ENCODE peak calls at places on chromosomes 3 and 15, in six cellular contexts. One of them, this sample, is unnamed.

GRCh38 chr3:155640098-155640497 is 104.8 kb downstream of the PLCH1 start:
- DNase-seq in esophagus muscularis mucosa: no peak
- DNase-seq in GM23338: no peak
- DNase-seq in endothelial cell of umbilical vein: no peak
- DNase-seq in spleen: no peak
- DNase-seq in Panc1: no peak
- DNase-seq in this sample: no peak

GRCh38 chr15:35195649-35196048 is 110.6 kb upstream of the NANOGP8 start:
- DNase-seq in esophagus muscularis mucosa: no peak
- DNase-seq in GM23338: peak; percentile 80
- DNase-seq in endothelial cell of umbilical vein: no peak
- DNase-seq in spleen: no peak
- DNase-seq in Panc1: no peak
- DNase-seq in this sample: no peak

GRCh38 chr15:45919806-45920205 is 285.0 kb downstream of the SQOR start:
- DNase-seq in esophagus muscularis mucosa: no peak
- DNase-seq in GM23338: peak; percentile 2
- DNase-seq in endothelial cell of umbilical vein: peak; percentile 93
- DNase-seq in spleen: no peak
- DNase-seq in Panc1: peak; percentile 71
- DNase-seq in this sample: no peak

GRCh38 chr15:56654624-56655023 is 78.7 kb downstream of the ZNF280D start:
- DNase-seq in esophagus muscularis mucosa: no peak
- DNase-seq in GM23338: no peak
- DNase-seq in endothelial cell of umbilical vein: peak; percentile 6
- DNase-seq in spleen: no peak
- DNase-seq in Panc1: no peak
- DNase-seq in this sample: no peak

GRCh38 chr15:71697999-71698398 is 112.4 kb upstream of the NR2E3 start:
- DNase-seq in esophagus muscularis mucosa: peak; percentile 39
- DNase-seq in GM23338: no peak
- DNase-seq in endothelial cell of umbilical vein: no peak
- DNase-seq in spleen: no peak
- DNase-seq in Panc1: no peak
- DNase-seq in this sample: no peak

GRCh38 chr3:44439499-44440295 is 37.8 kb downstream of the ZNF445 start:
- DNase-seq in esophagus muscularis mucosa: peak; percentile 93
- DNase-seq in GM23338: no peak
- DNase-seq in endothelial cell of umbilical vein: peak; percentile 97
- DNase-seq in spleen: peak; percentile 89
- DNase-seq in Panc1: no peak
- DNase-seq in this sample: peak; percentile 97

GRCh38 chr3:36595531-36595930 is 168.8 kb downstream of the DCLK3 start:
- DNase-seq in esophagus muscularis mucosa: no peak
- DNase-seq in GM23338: no peak
- DNase-seq in endothelial cell of umbilical vein: no peak
- DNase-seq in spleen: no peak
- DNase-seq in Panc1: no peak
- DNase-seq in this sample: no peak

GRCh38 chr3:4986611-4987373 is 7.6 kb downstream of the BHLHE40 start:
- DNase-seq in esophagus muscularis mucosa: peak; percentile 99
- DNase-seq in GM23338: peak; percentile 97
- DNase-seq in endothelial cell of umbilical vein: peak; percentile 97
- DNase-seq in spleen: peak; percentile 97
- DNase-seq in Panc1: no peak
- DNase-seq in this sample: no peak

GRCh38 chr15:75455982-75456531 is 4.6 kb upstream of the SIN3A start:
- DNase-seq in esophagus muscularis mucosa: no peak
- DNase-seq in GM23338: peak; percentile 71
- DNase-seq in endothelial cell of umbilical vein: peak; percentile 63
- DNase-seq in spleen: no peak
- DNase-seq in Panc1: no peak
- DNase-seq in this sample: peak; percentile 69

GRCh38 chr3:184129012-184129411 is 6.1 kb upstream of the EIF2B5 start:
- DNase-seq in esophagus muscularis mucosa: no peak
- DNase-seq in GM23338: peak; percentile 74
- DNase-seq in endothelial cell of umbilical vein: peak; percentile 36
- DNase-seq in spleen: no peak
- DNase-seq in Panc1: no peak
- DNase-seq in this sample: no peak

GRCh38 chr3:176939022-176939817 is 258.1 kb downstream of the TBL1XR1 start:
- DNase-seq in esophagus muscularis mucosa: no peak
- DNase-seq in GM23338: peak; percentile 85
- DNase-seq in endothelial cell of umbilical vein: peak; percentile 80
- DNase-seq in spleen: no peak
- DNase-seq in Panc1: peak; percentile 66
- DNase-seq in this sample: peak; percentile 60

GRCh38 chr15:96457852-96458251 is 127.4 kb downstream of the NR2F2 start:
- DNase-seq in esophagus muscularis mucosa: no peak
- DNase-seq in GM23338: no peak
- DNase-seq in endothelial cell of umbilical vein: no peak
- DNase-seq in spleen: no peak
- DNase-seq in Panc1: no peak
- DNase-seq in this sample: no peak

GRCh38 chr3:8110966-8111798 is 390.4 kb upstream of the LMCD1 start:
- DNase-seq in esophagus muscularis mucosa: no peak
- DNase-seq in GM23338: peak; percentile 83
- DNase-seq in endothelial cell of umbilical vein: peak; percentile 91
- DNase-seq in spleen: no peak
- DNase-seq in Panc1: peak; percentile 38
- DNase-seq in this sample: peak; percentile 55

GRCh38 chr15:67080118-67080899 is 14.9 kb downstream of the SMAD3 start:
- DNase-seq in esophagus muscularis mucosa: no peak
- DNase-seq in GM23338: no peak
- DNase-seq in endothelial cell of umbilical vein: no peak
- DNase-seq in spleen: no peak
- DNase-seq in Panc1: no peak
- DNase-seq in this sample: no peak

GRCh38 chr3:152202976-152203626 is 65.6 kb upstream of the MBNL1 start:
- DNase-seq in esophagus muscularis mucosa: no peak
- DNase-seq in GM23338: no peak
- DNase-seq in endothelial cell of umbilical vein: no peak
- DNase-seq in spleen: no peak
- DNase-seq in Panc1: no peak
- DNase-seq in this sample: no peak

GRCh38 chr3:171841620-171842000 is 1.5 kb upstream of the TMEM212 start:
- DNase-seq in esophagus muscularis mucosa: no peak
- DNase-seq in GM23338: no peak
- DNase-seq in endothelial cell of umbilical vein: peak; percentile 85
- DNase-seq in spleen: no peak
- DNase-seq in Panc1: no peak
- DNase-seq in this sample: no peak

GRCh38 chr15:48250640-48251076 is 44.6 kb downstream of the SLC12A1 start:
- DNase-seq in esophagus muscularis mucosa: no peak
- DNase-seq in GM23338: peak; percentile 85
- DNase-seq in endothelial cell of umbilical vein: peak; percentile 71
- DNase-seq in spleen: no peak
- DNase-seq in Panc1: peak; percentile 56
- DNase-seq in this sample: peak; percentile 35

GRCh38 chr3:161347726-161348125 is 23.6 kb downstream of the SPTSSB start:
- DNase-seq in esophagus muscularis mucosa: no peak
- DNase-seq in GM23338: no peak
- DNase-seq in endothelial cell of umbilical vein: no peak
- DNase-seq in spleen: no peak
- DNase-seq in Panc1: no peak
- DNase-seq in this sample: no peak

GRCh38 chr3:160221019-160221418 is 4.2 kb upstream of the C3orf80 start:
- DNase-seq in esophagus muscularis mucosa: no peak
- DNase-seq in GM23338: no peak
- DNase-seq in endothelial cell of umbilical vein: peak; percentile 72
- DNase-seq in spleen: no peak
- DNase-seq in Panc1: no peak
- DNase-seq in this sample: no peak

GRCh38 chr3:50574280-50574831 is 5.0 kb downstream of the HEMK1 start:
- DNase-seq in esophagus muscularis mucosa: no peak
- DNase-seq in GM23338: no peak
- DNase-seq in endothelial cell of umbilical vein: no peak
- DNase-seq in spleen: no peak
- DNase-seq in Panc1: no peak
- DNase-seq in this sample: no peak

GRCh38 chr3:133153382-133153781 is 115.2 kb downstream of the TMEM108 start:
- DNase-seq in esophagus muscularis mucosa: no peak
- DNase-seq in GM23338: no peak
- DNase-seq in endothelial cell of umbilical vein: no peak
- DNase-seq in spleen: no peak
- DNase-seq in Panc1: no peak
- DNase-seq in this sample: no peak

GRCh38 chr3:127674099-127674792 is 1.5 kb downstream of the ABTB1 start:
- DNase-seq in esophagus muscularis mucosa: no peak
- DNase-seq in GM23338: no peak
- DNase-seq in endothelial cell of umbilical vein: no peak
- DNase-seq in spleen: peak; percentile 78
- DNase-seq in Panc1: no peak
- DNase-seq in this sample: no peak

GRCh38 chr15:71252036-71252898 is 137.0 kb downstream of the THSD4 start:
- DNase-seq in esophagus muscularis mucosa: no peak
- DNase-seq in GM23338: no peak
- DNase-seq in endothelial cell of umbilical vein: peak; percentile 58
- DNase-seq in spleen: no peak
- DNase-seq in Panc1: no peak
- DNase-seq in this sample: no peak

GRCh38 chr3:11601446-11602241 is 42.1 kb downstream of the VGLL4 start:
- DNase-seq in esophagus muscularis mucosa: no peak
- DNase-seq in GM23338: no peak
- DNase-seq in endothelial cell of umbilical vein: no peak
- DNase-seq in spleen: peak; percentile 80
- DNase-seq in Panc1: no peak
- DNase-seq in this sample: peak; percentile 75

GRCh38 chr3:68972358-68972979 is 40.1 kb upstream of the TAFA4 start:
- DNase-seq in esophagus muscularis mucosa: peak; percentile 75
- DNase-seq in GM23338: peak; percentile 94
- DNase-seq in endothelial cell of umbilical vein: peak; percentile 65
- DNase-seq in spleen: no peak
- DNase-seq in Panc1: peak; percentile 30
- DNase-seq in this sample: peak; percentile 46

GRCh38 chr3:98722389-98722788 is 40.8 kb upstream of the ST3GAL6 start:
- DNase-seq in esophagus muscularis mucosa: no peak
- DNase-seq in GM23338: peak; percentile 78
- DNase-seq in endothelial cell of umbilical vein: no peak
- DNase-seq in spleen: no peak
- DNase-seq in Panc1: no peak
- DNase-seq in this sample: no peak

GRCh38 chr3:110878692-110879091 is 192.9 kb upstream of the NECTIN3 start:
- DNase-seq in esophagus muscularis mucosa: no peak
- DNase-seq in GM23338: no peak
- DNase-seq in endothelial cell of umbilical vein: no peak
- DNase-seq in spleen: no peak
- DNase-seq in Panc1: no peak
- DNase-seq in this sample: no peak

GRCh38 chr15:95825672-95826387 is 504.7 kb upstream of the NR2F2 start:
- DNase-seq in esophagus muscularis mucosa: no peak
- DNase-seq in GM23338: no peak
- DNase-seq in endothelial cell of umbilical vein: no peak
- DNase-seq in spleen: no peak
- DNase-seq in Panc1: no peak
- DNase-seq in this sample: no peak

GRCh38 chr15:51107612-51108011 is 12.9 kb upstream of the TNFAIP8L3 start:
- DNase-seq in esophagus muscularis mucosa: no peak
- DNase-seq in GM23338: no peak
- DNase-seq in endothelial cell of umbilical vein: no peak
- DNase-seq in spleen: no peak
- DNase-seq in Panc1: no peak
- DNase-seq in this sample: no peak

GRCh38 chr15:51105430-51106016 is 10.8 kb upstream of the TNFAIP8L3 start:
- DNase-seq in esophagus muscularis mucosa: no peak
- DNase-seq in GM23338: peak; percentile 42
- DNase-seq in endothelial cell of umbilical vein: no peak
- DNase-seq in spleen: no peak
- DNase-seq in Panc1: no peak
- DNase-seq in this sample: no peak

GRCh38 chr15:51103330-51103729 is 8.6 kb upstream of the TNFAIP8L3 start:
- DNase-seq in esophagus muscularis mucosa: no peak
- DNase-seq in GM23338: no peak
- DNase-seq in endothelial cell of umbilical vein: peak; percentile 31
- DNase-seq in spleen: no peak
- DNase-seq in Panc1: no peak
- DNase-seq in this sample: no peak

GRCh38 chr15:51100785-51101489 is 6.2 kb upstream of the TNFAIP8L3 start:
- DNase-seq in esophagus muscularis mucosa: no peak
- DNase-seq in GM23338: no peak
- DNase-seq in endothelial cell of umbilical vein: no peak
- DNase-seq in spleen: no peak
- DNase-seq in Panc1: no peak
- DNase-seq in this sample: no peak

GRCh38 chr15:51104512-51104911 is 9.8 kb upstream of the TNFAIP8L3 start:
- DNase-seq in esophagus muscularis mucosa: no peak
- DNase-seq in GM23338: no peak
- DNase-seq in endothelial cell of umbilical vein: no peak
- DNase-seq in spleen: no peak
- DNase-seq in Panc1: no peak
- DNase-seq in this sample: no peak
- TF ChIP-seq POLR2AphosphoS5 in esophagus muscularis mucosa: peak; percentile 83
- TF ChIP-seq POLR2AphosphoS5 in GM23338: no peak
- TF ChIP-seq POLR2AphosphoS5 in endothelial cell of umbilical vein: no peak
- TF ChIP-seq POLR2AphosphoS5 in spleen: peak; percentile 61
- TF ChIP-seq POLR2AphosphoS5 in Panc1: no peak
- TF ChIP-seq POLR2AphosphoS5 in this sample: no peak

GRCh38 chr3:197518794-197519451 is 36.8 kb downstream of the BDH1 start:
- DNase-seq in esophagus muscularis mucosa: no peak
- DNase-seq in GM23338: no peak
- DNase-seq in endothelial cell of umbilical vein: no peak
- DNase-seq in spleen: no peak
- DNase-seq in Panc1: no peak
- DNase-seq in this sample: peak; percentile 56
- TF ChIP-seq CTCF in esophagus muscularis mucosa: no peak
- TF ChIP-seq CTCF in GM23338: no peak
- TF ChIP-seq CTCF in endothelial cell of umbilical vein: no peak
- TF ChIP-seq CTCF in spleen: no peak
- TF ChIP-seq CTCF in Panc1: no peak
- TF ChIP-seq CTCF in this sample: no peak

GRCh38 chr15:26106556-26106955 is 243.4 kb upstream of the ATP10A start:
- DNase-seq in esophagus muscularis mucosa: no peak
- DNase-seq in GM23338: no peak
- DNase-seq in endothelial cell of umbilical vein: no peak
- DNase-seq in spleen: no peak
- DNase-seq in Panc1: no peak
- DNase-seq in this sample: no peak
- TF ChIP-seq POLR2AphosphoS5 in esophagus muscularis mucosa: no peak
- TF ChIP-seq POLR2AphosphoS5 in GM23338: no peak
- TF ChIP-seq POLR2AphosphoS5 in endothelial cell of umbilical vein: no peak
- TF ChIP-seq POLR2AphosphoS5 in spleen: no peak
- TF ChIP-seq POLR2AphosphoS5 in Panc1: no peak
- TF ChIP-seq POLR2AphosphoS5 in this sample: no peak

DNA sequence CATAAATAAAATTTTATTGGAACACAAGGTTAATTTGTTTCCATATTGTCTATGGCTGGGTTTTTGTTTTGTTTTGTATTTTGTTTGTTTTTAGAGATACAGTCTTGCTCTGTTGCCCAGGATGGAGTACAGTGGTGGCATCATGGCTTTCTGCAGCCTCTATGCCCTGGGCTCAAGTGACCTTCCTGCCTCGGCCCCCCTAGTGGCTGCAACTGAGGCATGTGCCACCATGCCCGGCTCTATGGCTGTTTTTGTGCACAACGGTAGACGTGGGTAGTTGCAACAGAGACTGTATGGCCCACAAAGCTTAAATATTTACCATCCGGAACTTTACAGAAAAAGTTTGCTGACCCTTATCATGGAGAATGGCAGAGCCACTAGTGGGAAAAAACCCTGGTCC is 46.8 kb upstream of the C3orf70 start:
- DNase-seq in esophagus muscularis mucosa: no peak
- DNase-seq in GM23338: peak; percentile 19
- DNase-seq in endothelial cell of umbilical vein: no peak
- DNase-seq in spleen: no peak
- DNase-seq in Panc1: no peak
- DNase-seq in this sample: no peak
- TF ChIP-seq CTCF in esophagus muscularis mucosa: no peak
- TF ChIP-seq CTCF in GM23338: peak; percentile 16
- TF ChIP-seq CTCF in endothelial cell of umbilical vein: no peak
- TF ChIP-seq CTCF in spleen: no peak
- TF ChIP-seq CTCF in Panc1: no peak
- TF ChIP-seq CTCF in this sample: no peak